ENCODE peak calls at places on chromosomes 1 and 21, in ten cellular contexts. R is NCI-H1092; W is HEK293T; Z is stimulated activated CD8-positive, alpha-beta memory T cell treated with anti-CD3 and anti-CD28 coated beads, Interleukin-2, amount 100 ng/mL, for 48 hours; U is C1 segment of cervical spinal cord; M is stimulated activated CD4-positive, alpha-beta T cell treated with anti-CD3 and anti-CD28 coated beads, Interleukin-15, amount 100 ng/mL, for 24 hours; F is fibroblast of mammary gland; T is activated CD4-positive, alpha-beta T cell treated with anti-CD3 and anti-CD28 coated beads, Interleukin-2, amount 50 U/mL, for 1 hour; Y is activated CD8-positive, alpha-beta memory T cell treated with anti-CD3 and anti-CD28 coated beads for 4 hours; V is cardiac fibroblast. L is an unnamed sample.

GRCh38 chr1:233081686-233082085 is 131.3 kb downstream of the NTPCR start:
- DNase-seq in F (no peak), Z (no peak), U (no peak), M (no peak), W (no peak), T (no peak), Y (no peak), R (no peak), V (no peak), L (no peak)

GRCh38 chr1:21294266-21295058 is 4.2 kb upstream of the ECE1 start:
- DNase-seq in R (no peak), Z (peak), T (peak), V (peak), W (no peak), Y (peak), U (no peak), M (peak), F (no peak), L (no peak)

GRCh38 chr1:175683491-175684175 is 59.8 kb downstream of the TNR start:
- DNase-seq in W (no peak), Z (no peak), Y (no peak), R (no peak), U (no peak), T (no peak), F (no peak), M (no peak), V (no peak), L (no peak)

GRCh38 chr1:156897078-156897825 is 3.7 kb downstream of the PEAR1 start:
- DNase-seq in T (no peak), U (no peak), Y (no peak), V (peak), M (no peak), F (peak), R (no peak), Z (no peak), W (no peak), L (no peak)

GRCh38 chr1:24793762-24794161 is 48.5 kb downstream of the CLIC4 start:
- DNase-seq in Y (no peak), T (no peak), U (no peak), W (no peak), R (no peak), V (peak), M (no peak), F (peak), Z (no peak), L (no peak)

GRCh38 chr1:89844236-89844807 is 23.5 kb downstream of the LRRC8D start:
- DNase-seq in M (peak), W (no peak), Z (no peak), T (peak), V (peak), Y (no peak), F (no peak), R (no peak), U (no peak), L (no peak)

GRCh38 chr1:25799758-25800537 is at the start of gene SELENON:
- DNase-seq in Y (no peak), F (peak), R (peak), V (no peak), Z (no peak), M (peak), W (peak), T (peak), U (peak), L (peak)

GRCh38 chr1:24161270-24161669 is 18.3 kb upstream of the IL22RA1 start:
- DNase-seq in V (no peak), F (no peak), W (no peak), R (no peak), U (no peak), Z (no peak), Y (no peak), T (no peak), M (no peak), L (no peak)

GRCh38 chr21:45335151-45335760 is 47.6 kb upstream of the POFUT2 start:
- DNase-seq in Z (no peak), U (no peak), V (no peak), W (no peak), F (no peak), R (no peak), M (no peak), T (no peak), Y (no peak), L (no peak)

GRCh38 chr1:4422496-4423289 is 231.7 kb upstream of the AJAP1 start:
- DNase-seq in R (no peak), Z (no peak), M (no peak), W (no peak), F (no peak), V (no peak), Y (no peak), T (no peak), U (no peak), L (no peak)

GRCh38 chr1:87202922-87203655 is 125.6 kb upstream of the LMO4 start:
- DNase-seq in W (no peak), F (no peak), Z (no peak), T (no peak), V (no peak), M (no peak), U (no peak), R (no peak), Y (no peak), L (no peak)

GRCh38 chr1:85734961-85735360 is 26.7 kb upstream of the ZNHIT6 start:
- DNase-seq in W (no peak), T (no peak), M (no peak), F (no peak), V (no peak), R (no peak), Y (no peak), Z (no peak), U (no peak), L (no peak)

GRCh38 chr1:39205102-39205780 is 746 bp downstream of the MACF1 start:
- DNase-seq in U (peak), F (peak), Y (peak), M (peak), R (no peak), V (peak), W (no peak), Z (peak), T (peak), L (no peak)

GRCh38 chr1:111963985-111964738 is 25.3 kb downstream of the KCND3 start:
- DNase-seq in M (no peak), U (peak), W (no peak), T (no peak), F (no peak), Z (no peak), R (peak), V (no peak), Y (no peak), L (no peak)